ENCODE peak calls at places on chromosomes 12 and 14, in six cellular contexts. M is GM23338, W is GM23248, D is HCT116, Z is MM.1S, O is PC-3. B is an unnamed sample.

GRCh38 chr12:22459872-22460490 is 84.4 kb downstream of the C2CD5 start:
- DNase-seq in D (peak), O (peak), Z (peak), M (peak), W (peak), B (peak)

GRCh38 chr14:92462568-92462967 is 51.0 kb upstream of the RIN3 start:
- DNase-seq in O (no peak), Z (no peak), D (no peak), M (no peak), W (no peak), B (no peak)

GRCh38 chr12:52090291-52090690 is 10.8 kb downstream of the SMIM41 start:
- DNase-seq in Z (no peak), W (no peak), M (no peak), O (no peak), D (no peak), B (no peak)

GRCh38 chr12:99413751-99414150 is 233.8 kb upstream of the GARIN6 start:
- DNase-seq in Z (peak), M (no peak), W (no peak), O (no peak), D (no peak), B (no peak)

GRCh38 chr12:32897688-32898573 is 1.4 kb upstream of the PKP2 start:
- DNase-seq in Z (no peak), M (no peak), D (no peak), O (no peak), W (no peak), B (no peak)

GRCh38 chr12:14256555-14257169 is 108.8 kb upstream of the ATF7IP start:
- DNase-seq in O (peak), D (peak), M (peak), W (peak), Z (peak), B (peak)

GRCh38 chr12:97616936-97617335 is 154.3 kb downstream of the RMST start:
- DNase-seq in O (no peak), W (no peak), M (no peak), D (no peak), Z (no peak), B (no peak)

GRCh38 chr14:91063119-91063518 is 2.7 kb upstream of the RPS6KA5 start:
- DNase-seq in D (no peak), O (peak), M (no peak), Z (peak), W (peak), B (no peak)

GRCh38 chr12:39443704-39444234 is 849 bp upstream of the KIF21A start:
- DNase-seq in D (no peak), W (peak), O (peak), Z (no peak), M (no peak), B (peak)

GRCh38 chr14:90204516-90204915 is 51.8 kb upstream of the PSMC1 start:
- DNase-seq in D (no peak), M (no peak), W (no peak), O (no peak), Z (no peak), B (no peak)

GRCh38 chr12:100234166-100234565 is 32.7 kb downstream of the DEPDC4 start:
- DNase-seq in D (no peak), O (peak), W (peak), M (peak), Z (no peak), B (no peak)

DNA sequence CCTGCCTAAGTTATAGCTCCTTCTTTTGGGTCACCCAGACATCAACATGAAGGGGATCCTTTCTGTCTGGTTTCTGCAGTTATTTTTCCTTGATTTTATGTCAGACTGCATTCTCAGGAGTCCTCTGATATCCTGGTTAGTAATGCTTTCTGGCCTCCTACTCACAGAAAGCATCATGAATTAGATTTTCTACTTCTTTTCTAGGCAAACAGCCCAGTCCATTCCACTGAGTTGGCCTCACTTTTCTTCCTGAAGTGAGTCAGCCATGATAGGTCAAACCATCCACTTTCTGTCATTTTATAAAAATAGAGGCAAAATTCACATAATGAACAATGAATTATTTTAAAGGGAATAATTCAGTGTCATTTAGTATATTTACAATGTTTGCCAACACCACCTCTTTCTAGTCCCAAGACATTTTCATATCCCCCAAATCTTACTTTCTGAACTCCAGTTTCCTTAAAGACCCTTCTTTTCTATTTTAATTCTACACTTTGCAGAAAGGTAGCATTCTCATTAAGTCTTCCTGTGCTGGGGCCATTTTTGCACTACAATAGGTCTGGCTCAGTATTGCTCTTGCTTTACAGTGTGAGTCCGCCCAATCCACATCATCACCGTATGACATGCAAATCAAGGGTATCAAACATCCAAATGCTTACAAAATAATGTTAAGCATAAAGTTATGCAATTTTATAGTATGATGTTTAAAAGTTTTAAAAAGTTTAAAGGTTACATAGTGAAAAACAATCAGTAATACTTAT is 95.1 kb downstream of the UNC79 start:
- DNase-seq in O (peak), M (peak), D (no peak), W (peak), Z (no peak), B (no peak)
- TF ChIP-seq EZH2phosphoT487 in O (no peak), M (no peak), D (no peak), W (no peak), Z (no peak), B (no peak)

GRCh38 chr12:96221391-96221790 is 27.2 kb downstream of the ELK3 start:
- DNase-seq in M (no peak), D (no peak), W (no peak), O (no peak), Z (no peak), B (no peak)

GRCh38 chr12:96215933-96216273 is 21.7 kb downstream of the ELK3 start:
- DNase-seq in D (no peak), M (no peak), O (no peak), W (no peak), Z (no peak), B (peak)

GRCh38 chr12:96220902-96221301 is 26.7 kb downstream of the ELK3 start:
- DNase-seq in W (peak), M (no peak), O (no peak), D (no peak), Z (no peak), B (no peak)

GRCh38 chr12:96218989-96219678 is 25.0 kb downstream of the ELK3 start:
- DNase-seq in O (peak), Z (no peak), M (no peak), W (no peak), D (no peak), B (no peak)

DNA sequence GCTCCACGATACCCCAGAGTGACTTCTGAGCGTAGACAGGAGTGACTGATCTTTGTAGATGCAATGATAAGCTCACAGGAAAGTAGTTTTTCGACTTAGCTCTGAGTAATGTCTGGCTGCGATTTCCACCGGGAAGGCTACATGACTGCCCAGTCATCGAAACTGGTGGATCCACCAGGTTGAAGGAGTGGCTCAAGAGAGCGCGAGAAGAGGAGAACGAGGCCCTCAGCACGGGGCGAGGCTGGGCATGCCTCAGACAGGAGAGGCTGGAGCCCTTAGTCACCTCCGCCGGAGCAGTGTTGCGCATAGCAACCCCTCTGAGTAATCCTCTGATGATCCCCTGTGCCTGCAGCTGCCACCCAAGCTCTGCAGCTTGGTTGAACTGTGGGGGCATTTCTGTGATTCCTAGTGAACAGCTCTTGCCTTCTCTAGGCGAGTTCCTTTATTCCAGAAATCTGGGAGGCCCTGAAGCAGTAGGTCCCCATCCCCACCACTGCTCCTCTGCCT is 25.6 kb downstream of the ELK3 start:
- DNase-seq in W (peak), D (peak), O (peak), Z (no peak), M (no peak), B (peak)
- H2AFZ ChIP-seq in W (no peak), D (no peak), O (peak), Z (no peak), M (no peak), B (no peak)

GRCh38 chr12:126807312-126807711 is 1459.7 kb upstream of the TMEM132C start:
- DNase-seq in Z (no peak), D (no peak), W (no peak), M (no peak), O (no peak), B (no peak)
- TF ChIP-seq EZH2phosphoT487 in Z (no peak), D (no peak), W (no peak), M (no peak), O (no peak), B (no peak)

DNA sequence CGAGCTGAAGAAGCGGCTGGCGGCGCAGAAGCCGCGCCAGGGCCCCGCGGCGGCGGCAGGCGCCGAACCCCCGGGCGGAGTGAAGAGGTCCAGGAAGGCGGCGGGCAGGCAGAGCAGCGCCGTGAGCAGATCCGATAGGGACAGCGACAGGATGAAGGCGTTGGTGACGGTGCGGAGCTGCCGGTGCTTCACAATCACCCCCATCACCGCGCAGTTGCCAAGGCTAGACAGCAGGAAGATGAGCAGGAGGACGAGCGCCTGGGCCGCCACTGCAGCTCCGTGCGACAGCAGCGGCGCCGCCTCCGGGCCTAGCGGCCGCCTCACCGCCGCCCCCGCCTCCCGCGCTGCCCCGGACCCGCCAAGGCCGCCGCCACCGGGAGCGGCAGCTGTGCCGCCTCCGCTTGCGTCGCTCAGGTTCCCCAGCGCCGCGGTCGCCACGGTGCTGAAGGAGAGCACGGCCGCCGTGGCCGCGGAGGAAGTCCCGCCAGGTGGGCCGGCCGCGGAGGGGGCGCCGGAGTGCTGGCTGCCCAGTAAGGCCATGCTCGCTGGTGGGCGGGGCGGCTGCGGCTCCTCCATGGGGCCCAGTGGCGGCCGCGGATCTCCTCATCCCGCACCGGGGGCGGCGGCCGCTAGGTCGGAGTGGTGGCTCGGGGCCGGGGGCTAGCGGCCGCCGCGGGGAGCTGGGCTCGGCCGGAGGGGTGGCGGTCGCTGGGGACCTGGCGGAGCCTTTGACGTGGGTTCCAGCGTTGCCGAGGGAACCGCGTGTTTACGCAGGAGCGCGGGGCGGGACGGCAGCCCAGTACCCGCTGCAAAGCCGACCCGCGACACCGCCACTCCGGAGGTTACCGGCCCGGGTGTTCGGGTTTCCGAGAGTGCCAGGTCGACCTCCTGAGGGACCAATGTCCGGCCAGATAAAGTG is at the start of gene GPR135:
- DNase-seq in M (peak), W (peak), D (no peak), O (peak), Z (peak), B (peak)
- H2AFZ ChIP-seq in M (peak), W (peak), D (no peak), O (peak), Z (peak), B (peak)

GRCh38 chr12:111745201-111745600 is 21.5 kb upstream of the ALDH2 start:
- DNase-seq in D (no peak), M (no peak), Z (no peak), W (no peak), O (no peak), B (no peak)
- TF ChIP-seq EZH2phosphoT487 in D (no peak), M (no peak), Z (no peak), W (no peak), O (no peak), B (no peak)

DNA sequence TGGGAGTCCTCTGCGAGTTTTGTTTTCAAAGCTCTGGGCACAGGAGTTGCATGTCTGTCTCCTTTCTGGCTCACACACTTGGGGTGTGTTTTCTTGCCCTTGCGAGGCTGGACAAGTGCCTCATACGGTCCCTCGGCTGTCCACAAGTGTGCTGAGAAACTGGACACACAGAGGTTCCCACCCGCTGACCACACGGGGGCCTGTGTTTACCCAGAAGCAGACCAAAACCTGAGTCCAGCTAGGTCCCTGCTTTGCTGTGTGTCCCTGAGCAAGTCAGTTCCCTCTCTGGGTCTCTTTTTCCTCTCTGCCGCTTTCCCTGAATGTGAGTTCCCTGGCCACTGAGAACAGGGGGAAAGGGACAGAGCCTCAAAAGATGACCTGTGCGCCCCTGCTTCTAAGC is 678 bp upstream of the OAS2 start:
- DNase-seq in M (no peak), W (peak), Z (peak), D (no peak), O (no peak), B (no peak)
- H2AFZ ChIP-seq in M (peak), W (peak), Z (peak), D (no peak), O (peak), B (peak)

GRCh38 chr12:109291531-109292341 is 17.3 kb downstream of the FOXN4 start:
- DNase-seq in O (no peak), Z (no peak), D (no peak), M (peak), W (peak), B (peak)
- TF ChIP-seq EZH2phosphoT487 in O (no peak), Z (no peak), D (no peak), M (no peak), W (no peak), B (no peak)

DNA sequence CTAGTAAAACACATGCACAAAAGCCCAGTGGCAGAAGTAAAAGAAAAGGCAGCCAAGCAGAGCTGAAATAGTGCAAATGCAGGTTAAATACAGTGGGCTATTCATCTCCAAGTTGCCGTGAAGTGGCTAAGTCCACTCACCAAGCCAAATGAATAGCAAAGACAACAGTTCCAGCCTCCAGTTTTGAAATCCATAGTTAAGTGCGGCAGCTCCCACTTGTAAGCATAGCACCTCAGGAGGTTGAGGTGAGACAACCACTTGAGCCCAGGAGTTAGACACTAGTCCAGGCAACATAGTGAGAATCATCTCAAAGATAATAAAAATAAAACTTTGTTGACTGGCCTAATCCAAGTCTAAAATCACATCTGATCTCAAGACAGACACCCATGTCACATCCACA is 9.8 kb upstream of the PHLDA1 start:
- DNase-seq in M (no peak), W (no peak), Z (no peak), D (no peak), O (no peak), B (no peak)
- H2AFZ ChIP-seq in M (no peak), W (no peak), Z (no peak), D (no peak), O (no peak), B (no peak)

GRCh38 chr12:30582943-30583342 is 112.7 kb downstream of the IPO8 start:
- DNase-seq in Z (no peak), O (no peak), D (no peak), M (no peak), W (peak), B (no peak)
- TF ChIP-seq EZH2phosphoT487 in Z (no peak), O (no peak), D (no peak), M (no peak), W (no peak), B (no peak)

DNA sequence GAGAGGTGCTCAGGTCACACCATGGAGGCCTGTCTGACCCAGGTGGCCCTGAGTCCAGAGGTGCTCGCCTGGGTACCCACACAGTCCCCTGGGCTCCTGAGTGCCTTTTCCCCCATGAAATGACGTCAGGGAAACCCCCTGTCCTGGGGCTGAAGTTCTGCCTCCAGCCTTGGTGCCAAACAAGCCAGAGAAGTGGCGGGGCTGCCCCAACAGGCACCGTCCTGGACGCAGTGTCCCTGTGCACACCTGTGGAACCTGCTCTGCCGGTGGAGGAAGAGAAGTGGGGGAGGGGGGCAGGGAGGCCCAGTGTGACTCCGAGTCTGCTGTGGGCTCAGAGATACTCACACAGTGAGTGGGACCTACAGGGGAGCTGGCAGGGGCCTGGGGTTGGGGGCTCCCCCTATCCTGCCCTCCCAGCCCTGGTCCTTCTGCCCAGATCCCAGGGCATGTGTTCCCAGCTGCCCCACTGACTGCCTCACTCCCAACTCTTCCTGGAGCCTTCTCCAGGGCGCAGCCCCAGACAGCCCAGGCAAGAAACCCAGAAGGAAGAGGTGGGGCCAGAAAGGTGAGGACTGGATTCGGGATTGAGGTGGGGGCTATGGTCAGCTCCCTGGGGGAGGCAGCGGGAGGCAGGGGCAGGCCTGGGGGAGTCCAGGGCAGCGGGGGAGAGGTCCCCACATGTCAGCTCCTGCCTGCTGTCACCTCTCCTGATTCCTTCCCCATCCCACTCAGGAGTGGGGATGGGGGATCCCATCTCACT is 24.8 kb downstream of the CCDC85C start:
- DNase-seq in O (peak), M (no peak), D (no peak), W (no peak), Z (no peak), B (no peak)
- H2AFZ ChIP-seq in O (no peak), M (no peak), D (no peak), W (no peak), Z (no peak), B (no peak)